ENCODE peak calls at places on chromosomes 3 and 15, in four cellular contexts. P is foreskin fibroblast, W is 8988T, H is lung microvascular endothelial cell. A is an unnamed sample.

GRCh38 chr3:74601793-74602192 is 12.7 kb downstream of the CNTN3 start:
- DNase-seq in H (no peak), P (no peak), W (no peak), A (no peak)

GRCh38 chr15:33941279-33942063 is 26.8 kb upstream of the CHRM5 start:
- DNase-seq in W (no peak), H (no peak), P (no peak), A (no peak)

GRCh38 chr3:194375473-194375872 is 5.9 kb upstream of the LRRC15 start:
- DNase-seq in P (no peak), W (no peak), H (peak), A (no peak)

GRCh38 chr3:168071535-168071934 is 24.2 kb downstream of the GOLIM4 start:
- DNase-seq in W (no peak), P (peak), H (peak), A (no peak)

GRCh38 chr3:58151637-58152036 is 59.1 kb downstream of the DNASE1L3 start:
- DNase-seq in P (no peak), H (no peak), W (no peak), A (no peak)

GRCh38 chr3:66754613-66755012 is 243.5 kb upstream of the KBTBD8 start:
- DNase-seq in P (no peak), W (no peak), H (no peak), A (no peak)

GRCh38 chr15:88299502-88299901 is 43.0 kb upstream of the NTRK3 start:
- DNase-seq in W (no peak), P (no peak), H (no peak), A (no peak)

GRCh38 chr3:124246366-124246765 is 254.4 kb upstream of the ROPN1 start:
- DNase-seq in H (no peak), W (no peak), P (no peak), A (no peak)

GRCh38 chr3:9809239-9809614 is 835 bp upstream of the TTLL3 start:
- DNase-seq in W (no peak), P (no peak), H (no peak), A (no peak)

GRCh38 chr15:47756872-47757271 is 39.6 kb downstream of the SEMA6D start:
- DNase-seq in W (peak), P (peak), H (peak), A (no peak)

GRCh38 chr3:186432189-186432588 is 70.2 kb upstream of the DGKG start:
- DNase-seq in P (peak), H (no peak), W (no peak), A (no peak)

GRCh38 chr3:1348547-1348946 is 255.7 kb downstream of the CNTN6 start:
- DNase-seq in H (no peak), P (no peak), W (no peak), A (no peak)

GRCh38 chr3:61580982-61581654 is 19.7 kb downstream of the PTPRG start:
- DNase-seq in P (no peak), H (no peak), W (no peak), A (no peak)

GRCh38 chr15:55791576-55792400 is 48.8 kb upstream of the PRTG start:
- DNase-seq in P (peak), H (no peak), W (no peak), A (no peak)

GRCh38 chr3:169457807-169458206 is 205.7 kb downstream of the MECOM start:
- DNase-seq in P (no peak), W (no peak), H (no peak), A (no peak)

A was measured in NK-92 treated with Interleukin-12 subunit alpha and Interleukin-12 subunit beta, amount 100 ng/mL, for 24 hours.